ENCODE peak calls at places on chromosomes 6 and 20, in six cellular contexts. J is neural progenitor cell, Z is HCT116, O is hepatocyte, F is GM23248, L is PC-3. B is an unnamed sample.
A peak's percentile ranks its signal among the peaks of the same experiment; 100 is the strongest.

GRCh38 chr6:163728442-163729126 is 314.1 kb downstream of the QKI start:
- DNase-seq in J (no peak), Z (no peak), O (no peak), F (no peak), L (no peak), B (no peak)

GRCh38 chr6:167589615-167589940 is 237.1 kb upstream of the AFDN start:
- DNase-seq in J (no peak), Z (no peak), O (no peak), F (no peak), L (no peak), B (no peak)

GRCh38 chr6:163406320-163406719 is 8.2 kb upstream of the QKI start:
- DNase-seq in J (no peak), Z (no peak), O (no peak), F (peak; percentile 20), L (no peak), B (no peak)

GRCh38 chr20:11850901-11851300 is 66.8 kb upstream of the BTBD3 start:
- DNase-seq in J (no peak), Z (peak; percentile 10), O (no peak), F (peak; percentile 54), L (peak; percentile 47), B (no peak)

GRCh38 chr6:53837875-53838806 is 43.3 kb downstream of the LRRC1 start:
- DNase-seq in J (peak; percentile 74), Z (no peak), O (no peak), F (no peak), L (no peak), B (no peak)

GRCh38 chr6:11214438-11214837 is 18.0 kb downstream of the NEDD9 start:
- DNase-seq in J (no peak), Z (no peak), O (no peak), F (no peak), L (no peak), B (no peak)

GRCh38 chr6:28005124-28005662 is 48.2 kb downstream of the OR2B6 start:
- DNase-seq in J (peak; percentile 64), Z (no peak), O (no peak), F (no peak), L (no peak), B (no peak)

GRCh38 chr6:80967618-80968017 is 784.9 kb downstream of the TENT5A start:
- DNase-seq in J (peak; percentile 27), Z (no peak), O (no peak), F (no peak), L (no peak), B (no peak)

GRCh38 chr6:15970517-15970916 is 158.4 kb upstream of the MYLIP start:
- DNase-seq in J (no peak), Z (no peak), O (no peak), F (no peak), L (no peak), B (no peak)

GRCh38 chr6:89464295-89464694 is 31.3 kb downstream of the ANKRD6 start:
- DNase-seq in J (no peak), Z (no peak), O (no peak), F (no peak), L (no peak), B (no peak)

GRCh38 chr6:53179961-53180651 is 31.5 kb upstream of the GCM1 start:
- DNase-seq in J (no peak), Z (no peak), O (peak; percentile 35), F (no peak), L (no peak), B (peak; percentile 34)

GRCh38 chr20:47113362-47114118 is 218.9 kb downstream of the EYA2 start:
- DNase-seq in J (no peak), Z (no peak), O (no peak), F (peak; percentile 51), L (peak; percentile 50), B (no peak)

GRCh38 chr6:66264376-66264775 is 557.4 kb upstream of the EYS start:
- DNase-seq in J (no peak), Z (no peak), O (no peak), F (no peak), L (peak; percentile 52), B (no peak)

GRCh38 chr6:16651871-16652270 is 109.4 kb downstream of the ATXN1 start:
- DNase-seq in J (no peak), Z (no peak), O (no peak), F (no peak), L (no peak), B (no peak)

GRCh38 chr20:53565254-53565653 is 28.4 kb downstream of the ZNF217 start:
- DNase-seq in J (no peak), Z (no peak), O (no peak), F (no peak), L (no peak), B (no peak)

GRCh38 chr6:6736753-6737654 is 148.5 kb downstream of the LY86 start:
- DNase-seq in J (peak; percentile 75), Z (no peak), O (peak; percentile 69), F (peak; percentile 87), L (no peak), B (no peak)

GRCh38 chr20:50296450-50297375 is 106.1 kb downstream of the CEBPB start:
- DNase-seq in J (no peak), Z (no peak), O (no peak), F (peak; percentile 59), L (no peak), B (no peak)

GRCh38 chr6:106466211-106466610 is 105.7 kb downstream of the CRYBG1 start:
- DNase-seq in J (no peak), Z (no peak), O (no peak), F (no peak), L (no peak), B (no peak)

GRCh38 chr6:28586273-28586672 is 60.6 kb downstream of the GPX5 start:
- DNase-seq in J (no peak), Z (no peak), O (peak; percentile 60), F (no peak), L (peak; percentile 45), B (no peak)

GRCh38 chr6:137115653-137116052 is 57.8 kb downstream of the IL22RA2 start:
- DNase-seq in J (no peak), Z (no peak), O (no peak), F (no peak), L (no peak), B (no peak)

GRCh38 chr6:165920896-165921671 is 246.6 kb downstream of the TBXT start:
- DNase-seq in J (no peak), Z (no peak), O (no peak), F (peak; percentile 41), L (no peak), B (no peak)

GRCh38 chr6:169885131-169885530 is 133.7 kb downstream of the ERMARD start:
- DNase-seq in J (no peak), Z (no peak), O (no peak), F (no peak), L (no peak), B (no peak)

GRCh38 chr6:33052627-33053026 is 20.8 kb downstream of the HLA-DPA1 start:
- DNase-seq in J (no peak), Z (no peak), O (no peak), F (no peak), L (no peak), B (no peak)

GRCh38 chr6:30555428-30556005 is 772 bp downstream of the GNL1 start:
- DNase-seq in J (peak; percentile 83), Z (no peak), O (peak; percentile 77), F (peak; percentile 74), L (no peak), B (peak; percentile 44)

GRCh38 chr6:12590901-12591300 is 125.7 kb upstream of the PHACTR1 start:
- DNase-seq in J (no peak), Z (no peak), O (no peak), F (peak; percentile 47), L (no peak), B (no peak)
- TF ChIP-seq EZH2phosphoT487 in J (no peak), Z (no peak), O (no peak), F (no peak), L (no peak), B (no peak)

GRCh38 chr6:158654960-158655485 is 5.2 kb downstream of the SYTL3 start:
- DNase-seq in J (no peak), Z (no peak), O (no peak), F (peak; percentile 89), L (no peak), B (no peak)

GRCh38 chr6:158654498-158654897 is 4.6 kb downstream of the SYTL3 start:
- DNase-seq in J (no peak), Z (no peak), O (peak; percentile 64), F (peak; percentile 97), L (no peak), B (no peak)

GRCh38 chr6:158660331-158660730 is 10.5 kb downstream of the SYTL3 start:
- DNase-seq in J (peak; percentile 34), Z (no peak), O (peak; percentile 71), F (peak; percentile 41), L (peak; percentile 68), B (peak; percentile 67)

GRCh38 chr6:158653577-158654354 is 3.9 kb downstream of the SYTL3 start:
- DNase-seq in J (no peak), Z (no peak), O (no peak), F (no peak), L (no peak), B (no peak)

DNA sequence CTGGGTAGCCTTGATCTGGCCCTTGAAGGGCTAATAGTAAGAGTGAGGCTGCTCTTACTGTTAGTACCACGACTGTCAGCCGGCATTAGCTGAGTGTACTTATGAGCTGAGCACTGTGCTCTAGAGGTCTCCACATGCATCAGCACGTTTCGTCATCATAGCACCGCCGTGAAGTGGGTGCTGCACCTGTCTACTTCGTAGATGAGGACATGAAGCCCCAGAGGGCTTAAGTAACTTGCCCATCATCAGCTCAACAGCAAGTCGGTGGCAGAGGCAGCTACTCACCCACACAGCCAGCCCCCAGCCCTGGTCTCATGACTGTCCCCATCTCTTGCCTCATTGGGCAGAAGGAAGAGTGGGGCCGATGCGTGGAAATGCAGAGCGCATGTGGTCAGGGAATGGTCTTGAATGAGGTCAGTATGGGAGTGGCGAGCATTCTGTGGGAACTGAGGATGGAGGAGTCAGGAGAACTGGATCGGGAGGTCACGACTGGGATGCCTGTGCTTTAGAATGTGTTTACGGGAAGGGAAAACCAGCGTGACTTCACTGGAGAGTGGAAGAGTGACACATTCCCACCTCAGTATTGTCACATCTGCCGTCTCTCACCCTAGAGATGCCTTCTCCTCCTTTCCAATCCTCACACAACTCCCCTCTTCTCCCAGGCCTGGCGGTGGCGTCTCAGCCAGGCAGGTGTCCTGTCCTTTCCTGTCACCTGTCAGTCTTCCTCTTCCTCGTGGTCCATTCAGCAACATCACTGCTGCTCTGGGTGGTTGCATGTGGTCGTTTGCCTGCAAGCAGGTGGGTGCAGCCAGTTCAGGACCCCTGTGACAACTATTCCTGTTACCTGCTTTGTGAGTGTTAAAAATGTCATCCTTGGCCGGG is 6.0 kb downstream of the SYTL3 start:
- DNase-seq in J (no peak), Z (no peak), O (no peak), F (peak; percentile 34), L (no peak), B (no peak)
- TF ChIP-seq EZH2phosphoT487 in J (no peak), Z (no peak), O (no peak), F (no peak), L (no peak), B (no peak)

DNA sequence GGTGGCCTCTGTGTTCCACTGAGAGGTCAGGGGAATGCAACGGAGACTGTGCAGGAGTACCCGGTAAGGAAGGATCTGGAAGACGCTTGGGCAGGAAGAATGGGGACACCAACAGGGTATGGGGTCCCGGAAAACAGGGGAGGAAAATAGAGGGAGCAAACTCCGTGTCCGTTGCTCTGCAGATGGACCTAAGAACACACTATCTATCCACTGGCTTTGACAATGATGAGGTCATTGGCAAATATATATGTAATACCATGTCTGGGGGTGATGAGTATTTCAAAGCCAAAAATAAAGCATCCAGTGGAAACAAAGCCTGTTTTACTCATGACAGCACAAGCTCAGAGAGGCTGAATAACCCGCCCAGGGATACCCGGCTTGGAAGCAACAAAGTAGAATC is 80.2 kb downstream of the BMP7 start:
- DNase-seq in J (no peak), Z (no peak), O (no peak), F (no peak), L (no peak), B (no peak)
- TF ChIP-seq EZH2phosphoT487 in J (no peak), Z (no peak), O (no peak), F (no peak), L (no peak), B (no peak)

GRCh38 chr20:61818746-61819483 is 246.8 kb downstream of the TAF4 start:
- DNase-seq in J (no peak), Z (no peak), O (no peak), F (no peak), L (no peak), B (no peak)
- TF ChIP-seq EZH2phosphoT487 in J (no peak), Z (no peak), O (no peak), F (no peak), L (no peak), B (no peak)